ENCODE peak calls at places on chromosome 4, in eight cellular contexts. K is Calu3; E is HepG2; N is brain microvascular endothelial cell; Y is SW480; S is stimulated activated CD4-positive, alpha-beta T cell treated with anti-CD3 and anti-CD28 coated beads, Interleukin-15, amount 100 ng/mL, for 1 hour; O is fibroblast of lung; A is transverse colon. D is an unnamed sample.

GRCh38 chr4:104815593-104816156 is 321.0 kb upstream of the CXXC4 start:
- DNase-seq in K (no peak), E (no peak), N (no peak), Y (no peak), S (no peak), O (no peak), A (no peak), D (no peak)

GRCh38 chr4:105741548-105741947 is 33.0 kb downstream of the GSTCD start:
- DNase-seq in K (no peak), E (no peak), N (peak; percentile 12), Y (no peak), S (no peak), O (peak; percentile 9), A (no peak), D (no peak)

GRCh38 chr4:71156616-71157015 is 163.2 kb downstream of the DCK start:
- DNase-seq in K (no peak), E (no peak), N (no peak), Y (no peak), S (no peak), O (peak; percentile 6), A (no peak), D (no peak)

GRCh38 chr4:158768577-158769174 is at the start of gene FNIP2:
- DNase-seq in K (peak; percentile 76), E (peak; percentile 56), N (peak; percentile 53), Y (peak; percentile 54), S (peak; percentile 57), O (peak; percentile 70), A (peak; percentile 86), D (peak; percentile 96)

GRCh38 chr4:41644288-41644914 is 104.1 kb downstream of the PHOX2B start:
- DNase-seq in K (peak; percentile 65), E (peak; percentile 3), N (peak; percentile 14), Y (no peak), S (no peak), O (peak; percentile 66), A (peak; percentile 75), D (peak; percentile 61)

GRCh38 chr4:185713731-185714130 is 98.3 kb downstream of the SORBS2 start:
- DNase-seq in K (no peak), E (peak; percentile 88), N (no peak), Y (no peak), S (no peak), O (no peak), A (no peak), D (no peak)

GRCh38 chr4:140968371-140968770 is 164.9 kb downstream of the RNF150 start:
- DNase-seq in K (no peak), E (no peak), N (no peak), Y (no peak), S (no peak), O (no peak), A (no peak), D (no peak)

GRCh38 chr4:39855909-39856512 is 121.7 kb downstream of the PDS5A start:
- DNase-seq in K (no peak), E (no peak), N (peak; percentile 6), Y (peak; percentile 6), S (no peak), O (peak; percentile 45), A (no peak), D (no peak)

GRCh38 chr4:77050962-77051361 is 24.8 kb downstream of the CCNI start:
- DNase-seq in K (no peak), E (no peak), N (no peak), Y (no peak), S (no peak), O (no peak), A (no peak), D (no peak)

GRCh38 chr4:113760094-113760851 is 1.3 kb downstream of the CAMK2D start:
- DNase-seq in K (no peak), E (no peak), N (peak; percentile 27), Y (peak; percentile 36), S (peak; percentile 30), O (peak; percentile 67), A (peak; percentile 45), D (peak; percentile 62)

GRCh38 chr4:94298725-94299252 is 43.8 kb downstream of the HPGDS start:
- DNase-seq in K (no peak), E (peak; percentile 82), N (no peak), Y (no peak), S (no peak), O (no peak), A (no peak), D (no peak)

GRCh38 chr4:17168571-17168970 is 270.1 kb upstream of the LDB2 start:
- DNase-seq in K (no peak), E (no peak), N (peak; percentile 84), Y (peak; percentile 33), S (no peak), O (peak; percentile 86), A (no peak), D (no peak)

GRCh38 chr4:142824368-142824767 is 21.7 kb downstream of the INPP4B start:
- DNase-seq in K (no peak), E (no peak), N (peak; percentile 32), Y (no peak), S (no peak), O (peak; percentile 32), A (no peak), D (no peak)

GRCh38 chr4:23981328-23981727 is 91.5 kb upstream of the PPARGC1A start:
- DNase-seq in K (no peak), E (no peak), N (no peak), Y (no peak), S (no peak), O (no peak), A (no peak), D (no peak)

GRCh38 chr4:145619639-145619996 is 433 bp downstream of the MMAA start:
- DNase-seq in K (peak; percentile 74), E (peak; percentile 81), N (peak; percentile 32), Y (peak; percentile 70), S (peak; percentile 21), O (peak; percentile 59), A (peak; percentile 82), D (peak; percentile 50)

GRCh38 chr4:7429601-7430078 is 5.1 kb downstream of the PSAPL1 start:
- DNase-seq in K (no peak), E (no peak), N (no peak), Y (no peak), S (no peak), O (no peak), A (no peak), D (peak; percentile 19)

GRCh38 chr4:35463251-35463952 is 780.9 kb downstream of the ARAP2 start:
- DNase-seq in K (no peak), E (no peak), N (no peak), Y (no peak), S (no peak), O (no peak), A (no peak), D (no peak)

GRCh38 chr4:75028196-75028854 is 95.4 kb downstream of the PARM1 start:
- DNase-seq in K (no peak), E (no peak), N (no peak), Y (no peak), S (no peak), O (no peak), A (no peak), D (peak; percentile 63)

GRCh38 chr4:6609415-6610079 is 30.9 kb upstream of the MRFAP1 start:
- DNase-seq in K (no peak), E (no peak), N (no peak), Y (no peak), S (no peak), O (no peak), A (no peak), D (peak; percentile 58)

GRCh38 chr4:174521800-174522182 is 497 bp downstream of the HPGD start:
- DNase-seq in K (peak; percentile 14), E (no peak), N (no peak), Y (peak; percentile 58), S (no peak), O (no peak), A (peak; percentile 52), D (peak; percentile 85)

GRCh38 chr4:61716437-61716836 is 516.3 kb downstream of the ADGRL3 start:
- DNase-seq in K (no peak), E (no peak), N (no peak), Y (no peak), S (no peak), O (no peak), A (no peak), D (no peak)

GRCh38 chr4:41480985-41481384 is 57.0 kb upstream of the LIMCH1 start:
- DNase-seq in K (no peak), E (no peak), N (no peak), Y (no peak), S (no peak), O (no peak), A (no peak), D (no peak)

GRCh38 chr4:83603130-83603529 is 67.2 kb downstream of the GPAT3 start:
- DNase-seq in K (no peak), E (no peak), N (no peak), Y (no peak), S (no peak), O (no peak), A (no peak), D (no peak)

GRCh38 chr4:177464026-177464425 is 21.8 kb upstream of the AGA start:
- DNase-seq in K (no peak), E (no peak), N (no peak), Y (no peak), S (no peak), O (no peak), A (no peak), D (no peak)

GRCh38 chr4:7939377-7940108 is at the start of gene AFAP1:
- DNase-seq in K (peak; percentile 88), E (peak; percentile 66), N (peak; percentile 60), Y (peak; percentile 69), S (peak; percentile 86), O (peak; percentile 80), A (peak; percentile 91), D (peak; percentile 97)

GRCh38 chr4:104491396-104491821 is 3.3 kb downstream of the CXXC4 start:
- DNase-seq in K (peak; percentile 44), E (no peak), N (no peak), Y (peak; percentile 27), S (no peak), O (peak; percentile 24), A (peak; percentile 47), D (peak; percentile 32)

GRCh38 chr4:172270421-172270820 is 457.2 kb downstream of the GALNTL6 start:
- DNase-seq in K (no peak), E (no peak), N (no peak), Y (no peak), S (no peak), O (no peak), A (no peak), D (no peak)

GRCh38 chr4:152728343-152728742 is 48.5 kb upstream of the TMEM154 start:
- DNase-seq in K (no peak), E (no peak), N (no peak), Y (no peak), S (no peak), O (no peak), A (no peak), D (no peak)

GRCh38 chr4:158805628-158806471 is 37.0 kb downstream of the FNIP2 start:
- DNase-seq in K (peak; percentile 46), E (no peak), N (no peak), Y (no peak), S (no peak), O (no peak), A (no peak), D (peak; percentile 82)

GRCh38 chr4:101954351-101954750 is 163.8 kb downstream of the BANK1 start:
- DNase-seq in K (no peak), E (no peak), N (no peak), Y (no peak), S (no peak), O (no peak), A (no peak), D (no peak)

GRCh38 chr4:113358784-113359183 is 309.3 kb downstream of the ANK2 start:
- DNase-seq in K (no peak), E (no peak), N (no peak), Y (no peak), S (no peak), O (no peak), A (no peak), D (no peak)

GRCh38 chr4:141571368-141571767 is 65.0 kb upstream of the IL15 start:
- DNase-seq in K (no peak), E (no peak), N (peak; percentile 39), Y (no peak), S (no peak), O (peak; percentile 54), A (no peak), D (no peak)

GRCh38 chr4:141702472-141703182 is 66.2 kb downstream of the IL15 start:
- DNase-seq in K (peak; percentile 13), E (no peak), N (peak; percentile 6), Y (no peak), S (no peak), O (peak; percentile 66), A (no peak), D (no peak)

GRCh38 chr4:675036-675804 is 878 bp downstream of the MYL5 start:
- DNase-seq in K (no peak), E (no peak), N (no peak), Y (no peak), S (no peak), O (no peak), A (peak; percentile 21), D (peak; percentile 82)